ENCODE peak calls at places on chromosome 5, in five cellular contexts. One of them, this sample, is unnamed.
A peak's percentile ranks its signal among the peaks of the same experiment; 100 is the strongest.

GRCh38 chr5:127385936-127386335 is 95.3 kb downstream of the MEGF10 start:
- DNase-seq in thoracic aorta: no peak
- DNase-seq in PC-3: no peak
- DNase-seq in tibial nerve: no peak
- DNase-seq in lower lobe of right lung: no peak
- DNase-seq in this sample: no peak

GRCh38 chr5:125668904-125669303 is 754.3 kb upstream of the GRAMD2B start:
- DNase-seq in thoracic aorta: no peak
- DNase-seq in PC-3: peak; percentile 39
- DNase-seq in tibial nerve: no peak
- DNase-seq in lower lobe of right lung: no peak
- DNase-seq in this sample: no peak

GRCh38 chr5:435961-436640 is 6.9 kb upstream of the EXOC3 start:
- DNase-seq in thoracic aorta: no peak
- DNase-seq in PC-3: peak; percentile 63
- DNase-seq in tibial nerve: no peak
- DNase-seq in lower lobe of right lung: peak; percentile 43
- DNase-seq in this sample: peak; percentile 0

GRCh38 chr5:132003170-132003744 is 8.2 kb downstream of the ACSL6 start:
- DNase-seq in thoracic aorta: no peak
- DNase-seq in PC-3: no peak
- DNase-seq in tibial nerve: no peak
- DNase-seq in lower lobe of right lung: peak; percentile 38
- DNase-seq in this sample: no peak

GRCh38 chr5:1703352-1704050 is 96.1 kb downstream of the MRPL36 start:
- DNase-seq in thoracic aorta: no peak
- DNase-seq in PC-3: no peak
- DNase-seq in tibial nerve: no peak
- DNase-seq in lower lobe of right lung: no peak
- DNase-seq in this sample: no peak

GRCh38 chr5:177445052-177446016 is 1.3 kb upstream of the PRR7 start:
- DNase-seq in thoracic aorta: no peak
- DNase-seq in PC-3: no peak
- DNase-seq in tibial nerve: no peak
- DNase-seq in lower lobe of right lung: no peak
- DNase-seq in this sample: no peak

GRCh38 chr5:39518516-39518915 is 93.7 kb upstream of the DAB2 start:
- DNase-seq in thoracic aorta: no peak
- DNase-seq in PC-3: peak; percentile 59
- DNase-seq in tibial nerve: no peak
- DNase-seq in lower lobe of right lung: no peak
- DNase-seq in this sample: no peak

GRCh38 chr5:78601622-78602314 is 46.8 kb downstream of the LHFPL2 start:
- DNase-seq in thoracic aorta: no peak
- DNase-seq in PC-3: peak; percentile 34
- DNase-seq in tibial nerve: no peak
- DNase-seq in lower lobe of right lung: no peak
- DNase-seq in this sample: no peak

GRCh38 chr5:38208782-38209378 is 49.5 kb upstream of the EGFLAM start:
- DNase-seq in thoracic aorta: no peak
- DNase-seq in PC-3: peak; percentile 74
- DNase-seq in tibial nerve: no peak
- DNase-seq in lower lobe of right lung: no peak
- DNase-seq in this sample: no peak

GRCh38 chr5:32908646-32909045 is 197.5 kb downstream of the NPR3 start:
- DNase-seq in thoracic aorta: no peak
- DNase-seq in PC-3: no peak
- DNase-seq in tibial nerve: no peak
- DNase-seq in lower lobe of right lung: no peak
- DNase-seq in this sample: no peak

GRCh38 chr5:74240783-74241750 is 399.5 kb downstream of the ENC1 start:
- DNase-seq in thoracic aorta: no peak
- DNase-seq in PC-3: peak; percentile 50
- DNase-seq in tibial nerve: no peak
- DNase-seq in lower lobe of right lung: no peak
- DNase-seq in this sample: no peak

GRCh38 chr5:33422191-33422590 is 18.6 kb upstream of the TARS1 start:
- DNase-seq in thoracic aorta: no peak
- DNase-seq in PC-3: no peak
- DNase-seq in tibial nerve: no peak
- DNase-seq in lower lobe of right lung: no peak
- DNase-seq in this sample: no peak

GRCh38 chr5:67413749-67414148 is 217.2 kb upstream of the CD180 start:
- DNase-seq in thoracic aorta: no peak
- DNase-seq in PC-3: no peak
- DNase-seq in tibial nerve: no peak
- DNase-seq in lower lobe of right lung: no peak
- DNase-seq in this sample: no peak

GRCh38 chr5:180098526-180098925 is 27.0 kb upstream of the RNF130 start:
- DNase-seq in thoracic aorta: no peak
- DNase-seq in PC-3: no peak
- DNase-seq in tibial nerve: no peak
- DNase-seq in lower lobe of right lung: no peak
- DNase-seq in this sample: no peak

GRCh38 chr5:134911285-134912215 is 6.6 kb downstream of the PCBD2 start:
- DNase-seq in thoracic aorta: no peak
- DNase-seq in PC-3: no peak
- DNase-seq in tibial nerve: no peak
- DNase-seq in lower lobe of right lung: no peak
- DNase-seq in this sample: no peak

GRCh38 chr5:111942661-111943401 is 185.8 kb upstream of the NREP start:
- DNase-seq in thoracic aorta: no peak
- DNase-seq in PC-3: no peak
- DNase-seq in tibial nerve: no peak
- DNase-seq in lower lobe of right lung: no peak
- DNase-seq in this sample: no peak

GRCh38 chr5:180611140-180611850 is 20.0 kb upstream of the SCGB3A1 start:
- DNase-seq in thoracic aorta: no peak
- DNase-seq in PC-3: peak; percentile 18
- DNase-seq in tibial nerve: no peak
- DNase-seq in lower lobe of right lung: no peak
- DNase-seq in this sample: no peak

GRCh38 chr5:125604104-125604503 is 819.1 kb upstream of the GRAMD2B start:
- DNase-seq in thoracic aorta: no peak
- DNase-seq in PC-3: no peak
- DNase-seq in tibial nerve: no peak
- DNase-seq in lower lobe of right lung: no peak
- DNase-seq in this sample: no peak

GRCh38 chr5:23105021-23105420 is 251.9 kb upstream of the CDH12 start:
- DNase-seq in thoracic aorta: no peak
- DNase-seq in PC-3: no peak
- DNase-seq in tibial nerve: no peak
- DNase-seq in lower lobe of right lung: no peak
- DNase-seq in this sample: no peak

GRCh38 chr5:57167201-57167600 is 6.7 kb upstream of the GPBP1 start:
- DNase-seq in thoracic aorta: no peak
- DNase-seq in PC-3: no peak
- DNase-seq in tibial nerve: no peak
- DNase-seq in lower lobe of right lung: no peak
- DNase-seq in this sample: no peak

GRCh38 chr5:151344088-151344487 is 3.3 kb downstream of the SLC36A2 start:
- DNase-seq in thoracic aorta: no peak
- DNase-seq in PC-3: no peak
- DNase-seq in tibial nerve: no peak
- DNase-seq in lower lobe of right lung: no peak
- DNase-seq in this sample: no peak

GRCh38 chr5:6758201-6758600 is 45.0 kb downstream of the TENT4A start:
- DNase-seq in thoracic aorta: no peak
- DNase-seq in PC-3: no peak
- DNase-seq in tibial nerve: no peak
- DNase-seq in lower lobe of right lung: no peak
- DNase-seq in this sample: no peak

GRCh38 chr5:171483453-171484177 is 64.2 kb downstream of the FGF18 start:
- DNase-seq in thoracic aorta: peak; percentile 55
- DNase-seq in PC-3: no peak
- DNase-seq in tibial nerve: peak; percentile 63
- DNase-seq in lower lobe of right lung: no peak
- DNase-seq in this sample: peak; percentile 94

GRCh38 chr5:132065351-132065937 is 5.0 kb downstream of the IL3 start:
- DNase-seq in thoracic aorta: no peak
- DNase-seq in PC-3: peak; percentile 81
- DNase-seq in tibial nerve: no peak
- DNase-seq in lower lobe of right lung: peak; percentile 73
- DNase-seq in this sample: no peak

GRCh38 chr5:126195410-126196100 is 227.7 kb upstream of the GRAMD2B start:
- DNase-seq in thoracic aorta: no peak
- DNase-seq in PC-3: no peak
- DNase-seq in tibial nerve: no peak
- DNase-seq in lower lobe of right lung: no peak
- DNase-seq in this sample: no peak

GRCh38 chr5:173051746-173052145 is 4.4 kb upstream of the CREBRF start:
- DNase-seq in thoracic aorta: no peak
- DNase-seq in PC-3: peak; percentile 49
- DNase-seq in tibial nerve: no peak
- DNase-seq in lower lobe of right lung: no peak
- DNase-seq in this sample: no peak

GRCh38 chr5:154794525-154795234 is 39.5 kb downstream of the LARP1 start:
- DNase-seq in thoracic aorta: no peak
- DNase-seq in PC-3: no peak
- DNase-seq in tibial nerve: no peak
- DNase-seq in lower lobe of right lung: no peak
- DNase-seq in this sample: no peak

GRCh38 chr5:97192580-97193421 is 9.8 kb upstream of the RIOK2 start:
- DNase-seq in thoracic aorta: no peak
- DNase-seq in PC-3: peak; percentile 26
- DNase-seq in tibial nerve: no peak
- DNase-seq in lower lobe of right lung: no peak
- DNase-seq in this sample: no peak

GRCh38 chr5:167511-167910 is 23.8 kb upstream of the LRRC14B start:
- DNase-seq in thoracic aorta: no peak
- DNase-seq in PC-3: no peak
- DNase-seq in tibial nerve: no peak
- DNase-seq in lower lobe of right lung: no peak
- DNase-seq in this sample: no peak

GRCh38 chr5:145500712-145501111 is 334.4 kb downstream of the PRELID2 start:
- DNase-seq in thoracic aorta: no peak
- DNase-seq in PC-3: no peak
- DNase-seq in tibial nerve: no peak
- DNase-seq in lower lobe of right lung: no peak
- DNase-seq in this sample: no peak

GRCh38 chr5:173333900-173334685 is 5.9 kb upstream of the STC2 start:
- DNase-seq in thoracic aorta: no peak
- DNase-seq in PC-3: peak; percentile 92
- DNase-seq in tibial nerve: no peak
- DNase-seq in lower lobe of right lung: no peak
- DNase-seq in this sample: no peak

DNA sequence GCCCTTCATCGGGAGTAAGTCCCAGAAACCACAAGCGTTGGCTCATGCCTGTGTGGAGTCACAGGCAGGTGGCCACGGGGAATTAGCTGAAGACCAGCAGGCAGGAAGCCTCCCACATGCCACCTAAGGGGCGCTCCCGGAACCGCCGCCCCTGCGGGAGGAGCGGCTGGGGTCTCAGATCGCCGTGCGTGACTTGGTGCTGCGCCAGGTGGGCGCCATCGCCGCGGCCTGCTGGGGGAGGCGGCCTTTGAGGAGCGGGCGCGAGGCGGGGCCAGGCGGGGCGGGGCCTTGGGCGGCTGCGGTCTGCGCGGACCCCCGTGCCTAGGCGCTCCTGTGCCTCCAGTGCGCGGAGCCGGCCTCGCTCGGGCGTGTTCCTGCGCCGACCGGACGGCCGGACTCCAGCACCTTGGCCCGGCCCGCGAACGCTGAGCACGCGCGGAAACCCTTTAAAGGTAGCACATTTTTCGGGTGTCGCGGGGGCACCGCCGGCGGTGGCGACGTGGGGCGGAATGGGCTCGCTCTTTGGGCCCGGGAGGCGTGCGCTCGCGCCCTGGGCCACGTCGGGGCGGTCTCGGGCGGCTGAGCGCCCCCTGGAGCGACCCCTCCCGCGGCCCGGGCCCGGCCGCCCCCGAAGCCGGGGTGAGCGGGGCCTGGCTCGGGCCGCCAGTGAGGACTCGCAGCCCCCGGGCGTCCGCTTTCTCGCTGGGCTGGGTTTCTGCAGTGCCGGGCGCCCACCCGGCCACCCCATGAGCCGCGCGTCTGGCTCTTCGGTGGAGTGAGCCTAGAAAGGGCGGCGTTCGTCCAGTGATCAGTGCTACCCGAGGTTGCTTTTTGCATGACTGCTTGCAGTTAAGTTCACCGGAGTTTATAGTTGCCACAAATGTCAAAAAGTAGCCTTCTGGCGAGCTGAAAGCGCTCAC is 24.5 kb downstream of the LECT2 start:
- DNase-seq in thoracic aorta: no peak
- DNase-seq in PC-3: no peak
- DNase-seq in tibial nerve: no peak
- DNase-seq in lower lobe of right lung: no peak
- DNase-seq in this sample: no peak
- H3K4me3 ChIP-seq in thoracic aorta: peak overlapping the region; percentile 59
- H3K4me3 ChIP-seq in PC-3: no peak overlapping the region
- H3K4me3 ChIP-seq in tibial nerve: no peak overlapping the region
- H3K4me3 ChIP-seq in lower lobe of right lung: peak overlapping the region; percentile 37
- H3K4me3 ChIP-seq in this sample: no peak overlapping the region

GRCh38 chr5:54470677-54471076 is 15.2 kb downstream of the HSPB3 start:
- DNase-seq in thoracic aorta: no peak
- DNase-seq in PC-3: no peak
- DNase-seq in tibial nerve: no peak
- DNase-seq in lower lobe of right lung: no peak
- DNase-seq in this sample: no peak

GRCh38 chr5:54469655-54470054 is 14.2 kb downstream of the HSPB3 start:
- DNase-seq in thoracic aorta: no peak
- DNase-seq in PC-3: no peak
- DNase-seq in tibial nerve: no peak
- DNase-seq in lower lobe of right lung: no peak
- DNase-seq in this sample: no peak

GRCh38 chr5:54471398-54471797 is 15.9 kb downstream of the HSPB3 start:
- DNase-seq in thoracic aorta: no peak
- DNase-seq in PC-3: no peak
- DNase-seq in tibial nerve: no peak
- DNase-seq in lower lobe of right lung: no peak
- DNase-seq in this sample: no peak

GRCh38 chr5:54470191-54470590 is 14.7 kb downstream of the HSPB3 start:
- DNase-seq in thoracic aorta: no peak
- DNase-seq in PC-3: no peak
- DNase-seq in tibial nerve: no peak
- DNase-seq in lower lobe of right lung: no peak
- DNase-seq in this sample: no peak
- H3K4me1 ChIP-seq in thoracic aorta: no peaks in the 10 kb centered on the region
- H3K4me1 ChIP-seq in PC-3: no peaks in the 10 kb centered on the region
- H3K4me1 ChIP-seq in tibial nerve: peaks cover 13% of the 10 kb centered on the region
- H3K4me1 ChIP-seq in lower lobe of right lung: no peaks in the 10 kb centered on the region
- H3K4me1 ChIP-seq in this sample: peaks cover 4% of the 10 kb centered on the region

GRCh38 chr5:91126448-91126847 is 256.7 kb downstream of the ARRDC3 start:
- DNase-seq in thoracic aorta: no peak
- DNase-seq in PC-3: peak; percentile 90
- DNase-seq in tibial nerve: no peak
- DNase-seq in lower lobe of right lung: no peak
- DNase-seq in this sample: no peak
- H3K27ac ChIP-seq in thoracic aorta: peak overlapping the region; percentile 64
- H3K27ac ChIP-seq in PC-3: peak overlapping the region; percentile 50
- H3K27ac ChIP-seq in tibial nerve: peak overlapping the region; percentile 84
- H3K27ac ChIP-seq in lower lobe of right lung: peak overlapping the region; percentile 46
- H3K27ac ChIP-seq in this sample: peak overlapping the region; percentile 64

DNA sequence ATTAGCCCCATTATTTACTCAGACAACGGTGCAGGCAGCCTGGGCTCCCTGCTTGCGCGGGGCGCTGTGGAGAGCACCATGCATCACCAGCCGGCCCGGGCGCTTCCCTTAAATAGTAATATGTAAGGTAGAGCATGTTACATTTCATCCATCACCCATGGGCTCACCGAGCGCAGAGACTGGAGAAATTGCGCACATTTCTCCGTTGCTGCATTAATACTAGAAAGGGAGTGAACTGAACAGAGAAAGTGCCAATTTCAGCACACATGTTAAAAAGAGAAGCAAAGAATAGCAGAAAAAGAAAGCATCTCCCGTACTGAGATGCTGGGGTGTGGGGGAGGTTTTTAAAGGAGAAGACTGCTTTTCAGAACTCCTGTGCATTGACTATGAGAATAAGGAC is 400.3 kb downstream of the ZSWIM6 start:
- DNase-seq in thoracic aorta: no peak
- DNase-seq in PC-3: no peak
- DNase-seq in tibial nerve: no peak
- DNase-seq in lower lobe of right lung: no peak
- DNase-seq in this sample: no peak
- H3K4me3 ChIP-seq in thoracic aorta: peak overlapping the region; percentile 48
- H3K4me3 ChIP-seq in PC-3: no peak overlapping the region
- H3K4me3 ChIP-seq in tibial nerve: peak overlapping the region; percentile 13
- H3K4me3 ChIP-seq in lower lobe of right lung: no peak overlapping the region
- H3K4me3 ChIP-seq in this sample: no peak overlapping the region